ENCODE peak calls at places on chromosomes 13 and 19, in nine cellular contexts. E, T, I, N, A, X, Q, S and W are unnamed samples.
A peak's percentile ranks its signal among the peaks of the same experiment; 100 is the strongest.

GRCh38 chr13:100029930-100030329 is 48.3 kb downstream of the ZIC2 start:
- DNase-seq in E (no peak), T (no peak), I (no peak), N (no peak), A (no peak), X (no peak), Q (no peak), S (no peak), W (no peak)

GRCh38 chr19:58372311-58373133 is 8.3 kb downstream of the ZNF837 start:
- DNase-seq in E (no peak), T (peak; percentile 63), I (no peak), N (no peak), A (peak; percentile 44), X (no peak), Q (no peak), S (no peak), W (no peak)

GRCh38 chr13:111492341-111492945 is 172.0 kb downstream of the TEX29 start:
- DNase-seq in E (no peak), T (no peak), I (no peak), N (no peak), A (no peak), X (no peak), Q (no peak), S (no peak), W (no peak)

GRCh38 chr13:73336789-73337188 is 278.0 kb downstream of the KLF5 start:
- DNase-seq in E (no peak), T (no peak), I (no peak), N (no peak), A (no peak), X (peak; percentile 93), Q (no peak), S (no peak), W (no peak)

GRCh38 chr13:106899444-106899843 is 331.5 kb upstream of the ARGLU1 start:
- DNase-seq in E (no peak), T (no peak), I (no peak), N (no peak), A (no peak), X (no peak), Q (peak; percentile 23), S (peak; percentile 10), W (no peak)

GRCh38 chr13:111114362-111115050 is 604 bp upstream of the ARHGEF7 start:
- DNase-seq in E (peak; percentile 27), T (peak; percentile 61), I (peak; percentile 51), N (no peak), A (peak; percentile 58), X (peak; percentile 61), Q (peak; percentile 64), S (peak; percentile 28), W (peak; percentile 15)

GRCh38 chr19:15432018-15432494 is 13.3 kb upstream of the AKAP8L start:
- DNase-seq in E (peak; percentile 37), T (no peak), I (no peak), N (no peak), A (no peak), X (no peak), Q (no peak), S (no peak), W (no peak)

GRCh38 chr13:100818706-100819105 is 144.1 kb upstream of the TMTC4 start:
- DNase-seq in E (no peak), T (no peak), I (no peak), N (no peak), A (no peak), X (no peak), Q (no peak), S (no peak), W (no peak)

GRCh38 chr13:75656590-75656989 is 20.5 kb downstream of the LMO7 start:
- DNase-seq in E (no peak), T (no peak), I (no peak), N (no peak), A (no peak), X (peak; percentile 55), Q (no peak), S (no peak), W (peak; percentile 37)

GRCh38 chr13:100880166-100880565 is 205.6 kb upstream of the TMTC4 start:
- DNase-seq in E (no peak), T (no peak), I (no peak), N (no peak), A (no peak), X (no peak), Q (no peak), S (no peak), W (no peak)

GRCh38 chr19:58559275-58560006 is 1.0 kb upstream of the UBE2M start:
- DNase-seq in E (peak; percentile 88), T (peak; percentile 96), I (peak; percentile 91), N (no peak), A (peak; percentile 90), X (peak; percentile 84), Q (peak; percentile 94), S (peak; percentile 92), W (peak; percentile 93)

GRCh38 chr13:30615851-30616311 is 1.8 kb upstream of the USPL1 start:
- DNase-seq in E (no peak), T (no peak), I (no peak), N (no peak), A (no peak), X (peak; percentile 17), Q (peak; percentile 56), S (peak; percentile 59), W (peak; percentile 62)

GRCh38 chr13:101390461-101390860 is 25.8 kb downstream of the NALCN start:
- DNase-seq in E (no peak), T (no peak), I (no peak), N (no peak), A (no peak), X (no peak), Q (no peak), S (peak; percentile 22), W (peak; percentile 29)

GRCh38 chr19:18685597-18686164 is 2.2 kb downstream of the CRTC1 start:
- DNase-seq in E (no peak), T (no peak), I (no peak), N (no peak), A (no peak), X (no peak), Q (no peak), S (peak; percentile 3), W (peak; percentile 6)

GRCh38 chr19:37506387-37507166 is at the start of gene ZNF793:
- DNase-seq in E (peak; percentile 90), T (peak; percentile 86), I (peak; percentile 81), N (peak; percentile 15), A (peak; percentile 85), X (peak; percentile 90), Q (peak; percentile 91), S (peak; percentile 85), W (peak; percentile 85)

GRCh38 chr19:39704181-39705044 is at the start of gene LGALS14:
- DNase-seq in E (no peak), T (no peak), I (no peak), N (no peak), A (no peak), X (no peak), Q (peak; percentile 28), S (no peak), W (no peak)

GRCh38 chr13:98523455-98524102 is 53.3 kb downstream of the STK24 start:
- DNase-seq in E (peak; percentile 65), T (no peak), I (no peak), N (no peak), A (no peak), X (no peak), Q (no peak), S (no peak), W (no peak)
- TF ChIP-seq CTCF in E (peak; percentile 4), T (no peak), I (no peak), N (no peak), A (no peak), X (no peak), Q (no peak), S (no peak), W (no peak)

GRCh38 chr19:6708346-6708745 is 12.1 kb downstream of the C3 start:
- DNase-seq in E (no peak), T (no peak), I (no peak), N (no peak), A (no peak), X (no peak), Q (no peak), S (no peak), W (no peak)

GRCh38 chr19:6705931-6706632 is 14.4 kb downstream of the C3 start:
- DNase-seq in E (no peak), T (no peak), I (no peak), N (no peak), A (no peak), X (peak; percentile 50), Q (no peak), S (no peak), W (no peak)

GRCh38 chr19:6707011-6707657 is 13.3 kb downstream of the C3 start:
- DNase-seq in E (no peak), T (no peak), I (no peak), N (no peak), A (no peak), X (no peak), Q (no peak), S (no peak), W (no peak)

GRCh38 chr19:6707658-6708018 is 12.8 kb downstream of the C3 start:
- DNase-seq in E (no peak), T (no peak), I (no peak), N (no peak), A (no peak), X (no peak), Q (no peak), S (no peak), W (no peak)

GRCh38 chr19:6706633-6706958 is 13.9 kb downstream of the C3 start:
- DNase-seq in E (no peak), T (no peak), I (no peak), N (no peak), A (no peak), X (no peak), Q (no peak), S (no peak), W (no peak)
- H3K4me3 ChIP-seq in E (no peak overlapping the region), T (no peak overlapping the region), I (no peak overlapping the region), N (no peak overlapping the region), A (no peak overlapping the region), X (no peak overlapping the region), Q (no peak overlapping the region), S (no peak overlapping the region), W (no peak overlapping the region)

DNA sequence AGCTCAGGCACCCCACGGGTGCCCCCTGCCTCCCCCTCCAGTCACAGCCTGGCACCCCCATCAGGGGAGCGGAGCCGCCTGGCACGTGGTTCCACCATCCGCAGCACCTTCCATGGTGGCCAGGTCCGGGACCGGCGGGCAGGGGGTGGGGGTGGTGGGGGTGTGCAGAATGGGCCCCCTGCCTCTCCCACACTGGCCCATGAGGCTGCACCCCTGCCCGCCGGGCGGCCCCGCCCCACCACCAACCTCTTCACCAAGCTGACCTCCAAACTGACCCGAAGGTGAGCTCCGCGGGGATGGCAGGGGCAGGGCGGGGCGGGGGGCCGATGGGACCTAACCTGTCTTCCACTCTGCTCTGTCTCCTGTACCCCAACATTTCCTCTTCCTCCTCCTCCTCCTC is 25.0 kb downstream of the CKM start:
- DNase-seq in E (no peak), T (no peak), I (no peak), N (no peak), A (no peak), X (no peak), Q (no peak), S (no peak), W (no peak)
- TF ChIP-seq CTCF in E (no peak), T (no peak), I (no peak), N (no peak), A (no peak), X (no peak), Q (no peak), S (no peak), W (no peak)

DNA sequence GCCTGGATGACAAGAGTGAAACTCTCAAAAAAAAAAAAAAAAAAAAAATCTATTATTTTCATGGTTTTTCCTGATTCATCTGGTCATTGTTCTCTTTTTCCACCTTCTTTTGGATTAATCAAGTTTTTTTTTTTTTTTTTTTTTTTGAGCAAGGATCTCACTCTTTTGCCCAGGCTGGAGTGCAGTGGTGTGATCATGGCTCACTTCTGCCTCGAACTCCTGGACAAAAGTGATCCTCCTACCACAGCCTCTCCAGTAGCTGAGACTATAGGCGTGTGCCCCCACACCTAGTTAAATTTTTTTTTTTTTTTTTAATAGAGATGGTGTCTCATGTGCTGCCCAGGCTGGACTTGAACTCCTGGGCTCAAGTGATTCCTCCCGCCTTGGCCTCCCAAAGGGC is 27.7 kb downstream of the BLOC1S3 start:
- DNase-seq in E (no peak), T (no peak), I (no peak), N (no peak), A (no peak), X (no peak), Q (no peak), S (no peak), W (no peak)
- H3K4me3 ChIP-seq in E (no peak overlapping the region), T (no peak overlapping the region), I (no peak overlapping the region), N (no peak overlapping the region), A (no peak overlapping the region), X (no peak overlapping the region), Q (no peak overlapping the region), S (no peak overlapping the region), W (no peak overlapping the region)